ENCODE peak calls at places on chromosomes 5 and 9, in four cellular contexts. L, D, A and E are unnamed samples.

GRCh38 chr5:127440831-127441230 is 76.6 kb upstream of the PRRC1 start:
- DNase-seq in L (no peak), D (no peak), A (no peak), E (no peak)

GRCh38 chr5:131496400-131496713 is 138.7 kb downstream of the RAPGEF6 start:
- DNase-seq in D (no peak), L (no peak), A (no peak), E (no peak)

GRCh38 chr9:135591491-135592330 is 30.2 kb downstream of the PAEP start:
- DNase-seq in L (no peak), D (no peak), A (no peak), E (no peak)

GRCh38 chr5:41305056-41305455 is 91.7 kb upstream of the C6 start:
- DNase-seq in A (no peak), L (no peak), D (no peak), E (no peak)

GRCh38 chr5:4058899-4059298 is 463.3 kb downstream of the IRX1 start:
- DNase-seq in A (no peak), L (peak; percentile 28), D (no peak), E (no peak)

GRCh38 chr5:153546566-153546965 is 56.1 kb downstream of the GRIA1 start:
- DNase-seq in D (peak; percentile 52), A (no peak), L (no peak), E (peak; percentile 23)

GRCh38 chr9:98977246-98977681 is 33.6 kb downstream of the COL15A1 start:
- DNase-seq in L (no peak), D (no peak), A (no peak), E (no peak)

GRCh38 chr5:112419050-112419595 is at the start of gene EPB41L4A:
- DNase-seq in A (no peak), D (no peak), L (peak; percentile 30), E (no peak)

GRCh38 chr9:22790329-22790728 is 343.7 kb downstream of the DMRTA1 start:
- DNase-seq in D (no peak), A (no peak), L (no peak), E (no peak)

GRCh38 chr5:118479285-118479684 is 509.1 kb downstream of the DTWD2 start:
- DNase-seq in L (no peak), A (no peak), D (no peak), E (no peak)